ENCODE peak calls at places on chromosomes 13 and 19, in five cellular contexts. L is Right ventricle myocardium superior; O is activated effector memory CD4-positive, alpha-beta T cell treated with Interleukin-2 at 50 U/mL for 16 hours; E is cardiac fibroblast; B is bronchial epithelial cell. J is an unnamed sample.

GRCh38 chr13:112066624-112067004 is 335 bp upstream of the SOX1 start:
- DNase-seq in L (no peak), O (peak; percentile 3), E (no peak), B (no peak), J (no peak)

GRCh38 chr19:32642771-32643170 is 32.2 kb downstream of the ANKRD27 start:
- DNase-seq in L (no peak), O (peak; percentile 60), E (no peak), B (no peak), J (no peak)

GRCh38 chr13:80499536-80500280 is 158.8 kb upstream of the SPRY2 start:
- DNase-seq in L (no peak), O (no peak), E (peak; percentile 32), B (no peak), J (no peak)

GRCh38 chr19:16627194-16627927 is 643 bp downstream of the MED26 start:
- DNase-seq in L (peak; percentile 57), O (peak; percentile 5), E (peak; percentile 18), B (no peak), J (no peak)

GRCh38 chr19:30646806-30647205 is 274.6 kb downstream of the ZNF536 start:
- DNase-seq in L (no peak), O (no peak), E (no peak), B (no peak), J (no peak)

GRCh38 chr13:27820524-27821482 is 28.5 kb downstream of the GSX1 start:
- DNase-seq in L (no peak), O (no peak), E (peak; percentile 13), B (no peak), J (no peak)

GRCh38 chr13:48775285-48775684 is 121.6 kb downstream of the CYSLTR2 start:
- DNase-seq in L (no peak), O (no peak), E (no peak), B (no peak), J (no peak)

GRCh38 chr13:38348890-38349289 is 761 bp upstream of the UFM1 start:
- DNase-seq in L (no peak), O (no peak), E (peak; percentile 72), B (peak; percentile 78), J (no peak)

GRCh38 chr19:18996351-18996750 is 37.0 kb downstream of the SUGP2 start:
- DNase-seq in L (peak; percentile 7), O (no peak), E (no peak), B (no peak), J (no peak)